ENCODE peak calls at places on chromosomes 16 and 17, in five cellular contexts. Q is aorta, W is tibial nerve, Y is left ventricle myocardium inferior, R is gastrocnemius medialis. U is an unnamed sample.

GRCh38 chr17:64773836-64774761 is 112.0 kb upstream of the SMURF2 start:
- DNase-seq in Q (no peak), W (no peak), Y (no peak), R (no peak), U (peak; percentile 58)

GRCh38 chr17:80765241-80766022 is 220.8 kb downstream of the RPTOR start:
- DNase-seq in Q (no peak), W (no peak), Y (no peak), R (no peak), U (no peak)

GRCh38 chr17:80441133-80441578 is 26.2 kb downstream of the ENDOV start:
- DNase-seq in Q (peak; percentile 85), W (no peak), Y (peak; percentile 34), R (no peak), U (no peak)

GRCh38 chr17:78075011-78075410 is 53.5 kb downstream of the TMC6 start:
- DNase-seq in Q (no peak), W (no peak), Y (no peak), R (no peak), U (no peak)

GRCh38 chr16:20660325-20660724 is 37.2 kb downstream of the ACSM1 start:
- DNase-seq in Q (no peak), W (no peak), Y (no peak), R (no peak), U (no peak)

GRCh38 chr17:57975044-57975443 is 13.0 kb downstream of the VEZF1 start:
- DNase-seq in Q (no peak), W (no peak), Y (no peak), R (no peak), U (no peak)

GRCh38 chr17:50108556-50108955 is 13.4 kb downstream of the PDK2 start:
- DNase-seq in Q (no peak), W (no peak), Y (no peak), R (no peak), U (no peak)

GRCh38 chr16:56848955-56849689 is 15.9 kb upstream of the SLC12A3 start:
- DNase-seq in Q (peak; percentile 74), W (no peak), Y (no peak), R (no peak), U (no peak)

GRCh38 chr16:57689772-57690558 is 4.6 kb upstream of the DRC7 start:
- DNase-seq in Q (no peak), W (no peak), Y (no peak), R (no peak), U (no peak)

GRCh38 chr17:35460354-35460851 is 11.8 kb upstream of the SLFN13 start:
- DNase-seq in Q (peak; percentile 77), W (no peak), Y (peak; percentile 25), R (peak; percentile 15), U (no peak)

GRCh38 chr16:86046026-86046713 is 147.2 kb downstream of the IRF8 start:
- DNase-seq in Q (no peak), W (no peak), Y (no peak), R (no peak), U (no peak)

GRCh38 chr16:50297301-50298074 is 31.1 kb downstream of the ADCY7 start:
- DNase-seq in Q (peak; percentile 61), W (no peak), Y (no peak), R (peak; percentile 11), U (no peak)

GRCh38 chr17:61537264-61537771 is 53.7 kb downstream of the NACA2 start:
- DNase-seq in Q (no peak), W (no peak), Y (no peak), R (no peak), U (no peak)

GRCh38 chr17:77696720-77697460 is 261.6 kb upstream of the TNRC6C start:
- DNase-seq in Q (peak; percentile 73), W (no peak), Y (no peak), R (no peak), U (no peak)

GRCh38 chr16:66899310-66899944 is 19.1 kb downstream of the PDP2 start:
- DNase-seq in Q (peak; percentile 61), W (no peak), Y (no peak), R (peak; percentile 86), U (no peak)

GRCh38 chr17:7292729-7293128 is 1.7 kb downstream of the YBX2 start:
- DNase-seq in Q (no peak), W (no peak), Y (no peak), R (peak; percentile 56), U (no peak)

GRCh38 chr16:11530171-11530940 is 56.4 kb downstream of the LITAF start:
- DNase-seq in Q (no peak), W (no peak), Y (no peak), R (no peak), U (no peak)

GRCh38 chr16:11183035-11183812 is 72.8 kb downstream of the SOCS1 start:
- DNase-seq in Q (no peak), W (no peak), Y (no peak), R (no peak), U (no peak)

GRCh38 chr17:49580055-49580721 is 4.5 kb downstream of the NXPH3 start:
- DNase-seq in Q (no peak), W (no peak), Y (no peak), R (no peak), U (no peak)

GRCh38 chr17:28537219-28537610 is 15.2 kb downstream of the UNC119 start:
- DNase-seq in Q (no peak), W (no peak), Y (no peak), R (no peak), U (no peak)

GRCh38 chr17:82734987-82735866 is at the start of gene FN3K:
- DNase-seq in Q (peak; percentile 88), W (peak; percentile 57), Y (peak; percentile 73), R (peak; percentile 54), U (peak; percentile 78)

GRCh38 chr16:86567701-86568571 is 1.3 kb downstream of the FOXC2 start:
- DNase-seq in Q (no peak), W (no peak), Y (peak; percentile 54), R (no peak), U (no peak)

GRCh38 chr16:73735954-73736353 is 560.7 kb upstream of the PSMD7 start:
- DNase-seq in Q (no peak), W (no peak), Y (no peak), R (no peak), U (no peak)

GRCh38 chr17:32483451-32484019 is 3.3 kb upstream of the CDK5R1 start:
- DNase-seq in Q (peak; percentile 87), W (peak; percentile 56), Y (peak; percentile 84), R (peak; percentile 61), U (peak; percentile 85)

GRCh38 chr17:17783825-17784598 is 52.8 kb downstream of the SREBF1 start:
- DNase-seq in Q (peak; percentile 80), W (no peak), Y (peak; percentile 66), R (peak; percentile 45), U (no peak)

GRCh38 chr16:23013484-23013883 is 135.8 kb downstream of the USP31 start:
- DNase-seq in Q (no peak), W (no peak), Y (no peak), R (no peak), U (no peak)

GRCh38 chr17:38706625-38707298 is 1.7 kb downstream of the MLLT6 start:
- DNase-seq in Q (no peak), W (no peak), Y (no peak), R (no peak), U (no peak)

GRCh38 chr16:870856-871561 is 70.5 kb upstream of the GNG13 start:
- DNase-seq in Q (no peak), W (no peak), Y (peak; percentile 10), R (no peak), U (no peak)
- H3K4me1 ChIP-seq in Q (no peaks in the 10 kb centered on the region), W (no peaks in the 10 kb centered on the region), Y (no peaks in the 10 kb centered on the region), R (no peaks in the 10 kb centered on the region), U (no peaks in the 10 kb centered on the region)

GRCh38 chr16:89749637-89750036 is 28.3 kb downstream of the ZNF276 start:
- DNase-seq in Q (no peak), W (no peak), Y (peak; percentile 45), R (no peak), U (no peak)
- H3K36me3 ChIP-seq in Q (no peaks in the 10 kb centered on the region), W (no peaks in the 10 kb centered on the region), Y (no peaks in the 10 kb centered on the region), R (no peaks in the 10 kb centered on the region), U (no peaks in the 10 kb centered on the region)

DNA sequence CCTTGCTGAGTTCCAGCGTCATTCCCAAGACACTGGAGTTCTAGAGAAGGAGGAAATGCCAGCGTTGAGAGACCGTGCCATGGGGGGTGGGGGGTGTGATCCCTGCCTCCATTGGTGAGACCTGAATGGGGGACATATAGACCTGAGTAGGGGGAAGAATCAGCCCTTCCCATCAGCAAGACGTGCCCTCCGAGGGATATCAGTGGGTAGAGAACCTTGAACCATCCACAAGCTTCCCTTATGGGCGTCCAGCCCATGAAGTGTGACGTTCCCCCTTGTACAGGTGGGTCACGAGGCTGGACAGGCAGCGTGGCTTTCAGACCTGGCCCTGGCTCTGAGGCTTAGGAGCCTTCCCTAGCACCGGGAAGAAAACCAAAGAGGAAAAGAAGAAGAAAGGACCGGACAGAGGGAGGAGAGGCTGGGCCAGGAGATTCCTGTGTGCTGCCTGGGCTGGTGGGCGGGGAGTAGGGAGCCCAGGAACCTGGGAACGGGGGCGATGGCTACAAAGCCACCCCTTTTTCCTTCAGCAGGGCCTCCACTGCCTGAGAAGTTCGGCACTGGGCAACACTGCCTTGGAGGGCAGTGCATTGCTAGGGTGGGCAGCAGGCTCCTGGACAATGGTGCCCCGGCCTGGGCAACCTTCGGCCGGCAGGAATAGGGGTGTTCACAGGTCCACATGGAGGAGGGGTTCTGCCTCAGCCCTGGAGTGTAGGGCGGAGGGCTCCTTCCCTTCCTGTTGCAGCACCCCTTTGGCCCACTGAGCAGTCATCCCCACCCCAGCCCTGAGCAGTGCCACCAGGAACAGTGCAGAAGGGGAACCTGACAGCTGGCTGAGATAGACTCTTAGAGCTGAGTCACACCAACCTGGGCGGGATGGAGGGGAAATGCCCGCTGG is 7.2 kb downstream of the RAB11FIP4 start:
- DNase-seq in Q (peak; percentile 43), W (no peak), Y (no peak), R (no peak), U (no peak)
- H3K4me1 ChIP-seq in Q (no peaks in the 10 kb centered on the region), W (no peaks in the 10 kb centered on the region), Y (no peaks in the 10 kb centered on the region), R (no peaks in the 10 kb centered on the region), U (no peaks in the 10 kb centered on the region)

DNA sequence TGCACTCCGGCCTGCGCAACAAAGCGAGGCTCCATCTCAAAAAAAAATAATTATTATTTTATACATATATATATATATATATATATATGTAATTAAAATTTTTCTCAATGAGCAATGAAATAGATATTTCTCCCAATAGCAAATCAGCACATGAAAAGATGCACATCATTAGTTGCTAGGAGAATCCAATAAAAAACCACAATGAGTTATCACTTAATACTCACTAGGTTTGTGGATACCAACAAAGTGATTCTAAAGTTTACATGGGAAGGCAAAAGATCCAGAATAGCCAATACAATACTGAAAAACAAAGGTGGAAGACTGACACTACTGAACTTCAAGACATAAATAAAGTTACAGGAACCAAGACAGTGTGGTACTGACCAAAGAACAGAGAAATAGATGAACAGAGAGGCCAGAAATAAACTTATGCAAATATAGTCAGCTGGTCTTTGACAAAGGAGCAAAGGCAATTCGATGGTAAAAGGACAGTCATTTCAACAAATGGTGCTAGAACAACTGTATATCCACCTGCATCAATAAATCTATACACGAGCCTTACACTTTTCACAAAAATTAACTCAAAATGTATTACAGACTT is 13.6 kb downstream of the SMG6 start:
- DNase-seq in Q (no peak), W (no peak), Y (no peak), R (no peak), U (no peak)
- H3K36me3 ChIP-seq in Q (peaks cover 4% of the 10 kb centered on the region), W (peaks cover 87% of the 10 kb centered on the region), Y (peaks cover 90% of the 10 kb centered on the region), R (peaks cover 66% of the 10 kb centered on the region), U (peaks cover 70% of the 10 kb centered on the region)